ENCODE peak calls at places on chromosomes 12 and 14, in five cellular contexts. Z, P, C, D and G are unnamed samples.

GRCh38 chr12:4562034-4562657 is at the start of gene DYRK4:
- DNase-seq in Z (peak; percentile 81), P (peak; percentile 80), C (peak; percentile 64), D (peak; percentile 98), G (peak; percentile 71)

GRCh38 chr14:75570797-75571196 is 7.6 kb upstream of the FLVCR2 start:
- DNase-seq in Z (no peak), P (no peak), C (no peak), D (no peak), G (no peak)

GRCh38 chr14:77498120-77498979 is at the start of gene ISM2:
- DNase-seq in Z (peak; percentile 42), P (peak; percentile 61), C (peak; percentile 20), D (peak; percentile 78), G (peak; percentile 41)

GRCh38 chr14:80213602-80214001 is 2.3 kb upstream of the DIO2 start:
- DNase-seq in Z (peak; percentile 41), P (no peak), C (peak; percentile 87), D (peak; percentile 86), G (peak; percentile 87)

GRCh38 chr14:36942522-36943245 is 229.7 kb downstream of the SLC25A21 start:
- DNase-seq in Z (no peak), P (no peak), C (peak; percentile 14), D (no peak), G (peak; percentile 5)

GRCh38 chr14:71733210-71733883 is 198.9 kb upstream of the RGS6 start:
- DNase-seq in Z (no peak), P (no peak), C (peak; percentile 68), D (no peak), G (peak; percentile 68)

GRCh38 chr14:75339059-75339458 is 60.4 kb downstream of the FOS start:
- DNase-seq in Z (no peak), P (no peak), C (peak; percentile 93), D (no peak), G (peak; percentile 52)

GRCh38 chr12:50283924-50284236 is 560 bp upstream of the LIMA1 start:
- DNase-seq in Z (no peak), P (no peak), C (peak; percentile 43), D (no peak), G (peak; percentile 43)

GRCh38 chr14:23365353-23366162 is 586 bp upstream of the EFS start:
- DNase-seq in Z (peak; percentile 45), P (no peak), C (no peak), D (peak; percentile 70), G (no peak)

GRCh38 chr14:53368714-53369191 is 215.6 kb upstream of the DDHD1 start:
- DNase-seq in Z (no peak), P (no peak), C (peak; percentile 82), D (no peak), G (peak; percentile 56)

GRCh38 chr14:62443796-62444195 is 601.5 kb downstream of the KCNH5 start:
- DNase-seq in Z (no peak), P (no peak), C (peak; percentile 34), D (no peak), G (peak; percentile 57)

GRCh38 chr14:66078031-66078430 is 408.1 kb upstream of the CCDC196 start:
- DNase-seq in Z (no peak), P (no peak), C (no peak), D (no peak), G (no peak)

GRCh38 chr14:58100735-58101368 is 51.2 kb downstream of the ARMH4 start:
- DNase-seq in Z (no peak), P (no peak), C (peak; percentile 22), D (no peak), G (peak; percentile 53)

GRCh38 chr14:67763158-67763822 is 53.1 kb downstream of the ZFYVE26 start:
- DNase-seq in Z (no peak), P (no peak), C (no peak), D (no peak), G (no peak)

GRCh38 chr12:52074006-52074405 is 4.2 kb downstream of the ATG101 start:
- DNase-seq in Z (peak; percentile 78), P (no peak), C (peak; percentile 81), D (no peak), G (peak; percentile 49)

GRCh38 chr12:101642115-101643067 is 47.6 kb downstream of the MYBPC1 start:
- DNase-seq in Z (peak; percentile 67), P (no peak), C (no peak), D (peak; percentile 94), G (no peak)

DNA sequence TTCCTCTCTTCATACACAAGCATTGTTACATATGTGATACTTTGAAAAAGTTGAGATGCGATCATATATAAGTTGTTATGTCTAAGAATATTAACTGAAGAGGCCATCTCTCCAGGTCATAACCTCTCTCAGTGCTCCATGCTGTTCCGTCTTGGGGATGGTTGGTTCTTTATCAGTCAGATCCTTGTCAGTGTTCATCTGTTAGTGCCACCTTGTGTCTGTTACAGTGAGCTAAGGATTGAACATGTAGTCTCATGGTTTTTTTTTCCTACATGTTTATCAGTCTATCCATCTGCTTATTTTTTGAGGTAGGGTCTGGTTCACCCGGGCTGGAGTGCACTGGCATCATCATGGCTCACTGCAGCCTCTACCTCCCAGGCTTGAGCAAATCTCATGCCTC is 30.5 kb downstream of the EP400 start:
- DNase-seq in Z (no peak), P (no peak), C (no peak), D (no peak), G (peak; percentile 10)
- TF ChIP-seq CTCF in Z (no peak), P (no peak), C (no peak), D (no peak), G (no peak)

DNA sequence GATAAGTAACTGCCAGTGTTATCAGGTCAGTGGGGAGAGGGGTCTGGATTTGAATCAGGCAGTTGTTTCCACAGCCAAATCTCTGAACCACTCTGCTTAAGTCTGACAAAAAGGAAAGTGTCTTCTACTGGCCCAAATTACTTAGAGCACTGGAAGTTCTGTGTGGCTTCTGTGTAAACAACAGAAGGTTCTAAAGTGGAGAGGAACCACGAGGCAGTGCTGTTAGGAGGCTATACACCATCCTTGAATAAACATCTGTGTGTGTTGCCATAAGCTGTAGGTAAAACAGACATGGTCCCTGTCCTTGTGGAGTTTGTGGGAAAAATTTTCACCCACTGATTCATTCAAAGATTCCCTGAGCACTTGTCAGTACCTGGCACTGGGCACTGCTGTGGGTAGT is 50.0 kb downstream of the GALNT4 start:
- DNase-seq in Z (no peak), P (no peak), C (peak; percentile 4), D (no peak), G (no peak)
- H3K4me3 ChIP-seq in Z (no peak overlapping the region), P (no peak overlapping the region), C (no peak overlapping the region), D (no peak overlapping the region), G (no peak overlapping the region)

GRCh38 chr14:82621881-82622450 is 1088.3 kb upstream of the SEL1L start:
- DNase-seq in Z (no peak), P (peak; percentile 22), C (no peak), D (peak; percentile 51), G (no peak)
- TF ChIP-seq CTCF in Z (no peak), P (no peak), C (no peak), D (peak; percentile 67), G (no peak)

GRCh38 chr12:91381309-91381804 is 198.7 kb upstream of the DCN start:
- DNase-seq in Z (peak; percentile 48), P (peak; percentile 80), C (peak; percentile 79), D (peak; percentile 94), G (peak; percentile 92)
- H3K4me3 ChIP-seq in Z (peak overlapping the region; percentile 49), P (peak overlapping the region; percentile 38), C (peak overlapping the region; percentile 53), D (peak overlapping the region; percentile 46), G (peak overlapping the region; percentile 59)